ENCODE peak calls at places on chromosomes 13 and 19, in nine cellular contexts. S is HFFc6, L is fibroblast of mammary gland, H is uterus, V is progenitor cell of endocrine pancreas, I is suprapubic skin, O is fibroblast of pulmonary artery, C is astrocyte of the spinal cord, U is RWPE1. N is an unnamed sample.

GRCh38 chr13:110388141-110388943 is 81.3 kb downstream of the COL4A2 start:
- DNase-seq in S (peak), L (peak), H (peak), V (no peak), I (no peak), O (peak), C (peak), U (no peak), N (no peak)

GRCh38 chr19:53132231-53132991 is at the start of gene ZNF415:
- DNase-seq in S (peak), L (peak), H (peak), V (peak), I (peak), O (peak), C (peak), U (peak), N (peak)

GRCh38 chr19:43636121-43636683 is 3.4 kb downstream of the CADM4 start:
- DNase-seq in S (no peak), L (no peak), H (no peak), V (no peak), I (peak), O (no peak), C (no peak), U (no peak), N (no peak)

GRCh38 chr19:33248954-33249613 is 23.4 kb upstream of the SLC7A10 start:
- DNase-seq in S (no peak), L (no peak), H (no peak), V (no peak), I (no peak), O (no peak), C (no peak), U (peak), N (no peak)

GRCh38 chr13:41017153-41017552 is 2.0 kb downstream of the ELF1 start:
- DNase-seq in S (no peak), L (no peak), H (no peak), V (no peak), I (no peak), O (no peak), C (no peak), U (no peak), N (no peak)

GRCh38 chr19:49830766-49831165 is 12.7 kb downstream of the MED25 start:
- DNase-seq in S (no peak), L (no peak), H (no peak), V (no peak), I (no peak), O (no peak), C (no peak), U (no peak), N (no peak)

GRCh38 chr19:55345101-55345817 is 5.6 kb downstream of the KMT5C start:
- DNase-seq in S (no peak), L (no peak), H (no peak), V (no peak), I (no peak), O (no peak), C (no peak), U (no peak), N (no peak)

GRCh38 chr19:34733266-34733825 is 697 bp upstream of the ZNF181 start:
- DNase-seq in S (no peak), L (no peak), H (peak), V (peak), I (peak), O (no peak), C (no peak), U (no peak), N (no peak)

GRCh38 chr13:21148557-21149258 is 27.6 kb downstream of the SKA3 start:
- DNase-seq in S (no peak), L (no peak), H (no peak), V (no peak), I (no peak), O (no peak), C (no peak), U (no peak), N (no peak)

GRCh38 chr13:62910541-62910940 is 1494.9 kb upstream of the PCDH20 start:
- DNase-seq in S (no peak), L (no peak), H (no peak), V (no peak), I (no peak), O (no peak), C (no peak), U (no peak), N (no peak)

DNA sequence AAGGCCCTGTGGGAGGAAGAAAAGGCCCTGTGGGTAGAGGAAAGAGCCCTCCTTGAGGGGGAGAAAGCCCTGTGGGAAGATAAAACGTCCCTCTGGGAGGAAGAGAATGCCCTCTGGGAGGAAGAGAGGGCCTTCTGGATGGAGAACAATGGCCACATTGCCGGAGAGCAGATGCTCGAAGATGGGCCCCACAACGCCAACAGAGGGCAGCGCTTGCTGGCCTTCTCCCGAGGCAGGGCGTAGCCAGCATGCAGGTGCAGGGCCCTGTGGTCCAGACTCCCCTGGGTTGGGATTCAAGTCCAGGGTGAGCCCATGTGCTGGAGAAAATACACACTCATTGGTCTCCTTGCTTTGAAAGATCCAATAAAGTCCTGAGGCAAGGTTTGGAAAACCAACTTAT is 4.1 kb downstream of the CCDC70 start:
- DNase-seq in S (no peak), L (no peak), H (no peak), V (no peak), I (no peak), O (no peak), C (no peak), U (no peak), N (no peak)
- TF ChIP-seq CTCF in S (no peak), L (no peak), H (no peak), V (no peak), I (no peak), O (no peak), C (no peak), U (no peak), N (no peak)

GRCh38 chr19:17326595-17326966 is 8.1 kb downstream of the ANO8 start:
- DNase-seq in S (no peak), L (no peak), H (no peak), V (no peak), I (no peak), O (no peak), C (no peak), U (peak), N (no peak)

GRCh38 chr19:17329061-17329767 is 5.4 kb downstream of the ANO8 start:
- DNase-seq in S (no peak), L (no peak), H (no peak), V (no peak), I (no peak), O (no peak), C (no peak), U (no peak), N (no peak)

GRCh38 chr19:17327068-17327653 is 7.5 kb downstream of the ANO8 start:
- DNase-seq in S (no peak), L (no peak), H (no peak), V (no peak), I (no peak), O (no peak), C (no peak), U (no peak), N (no peak)

GRCh38 chr19:17328517-17329060 is 6.1 kb downstream of the ANO8 start:
- DNase-seq in S (no peak), L (no peak), H (no peak), V (no peak), I (no peak), O (no peak), C (no peak), U (no peak), N (no peak)

DNA sequence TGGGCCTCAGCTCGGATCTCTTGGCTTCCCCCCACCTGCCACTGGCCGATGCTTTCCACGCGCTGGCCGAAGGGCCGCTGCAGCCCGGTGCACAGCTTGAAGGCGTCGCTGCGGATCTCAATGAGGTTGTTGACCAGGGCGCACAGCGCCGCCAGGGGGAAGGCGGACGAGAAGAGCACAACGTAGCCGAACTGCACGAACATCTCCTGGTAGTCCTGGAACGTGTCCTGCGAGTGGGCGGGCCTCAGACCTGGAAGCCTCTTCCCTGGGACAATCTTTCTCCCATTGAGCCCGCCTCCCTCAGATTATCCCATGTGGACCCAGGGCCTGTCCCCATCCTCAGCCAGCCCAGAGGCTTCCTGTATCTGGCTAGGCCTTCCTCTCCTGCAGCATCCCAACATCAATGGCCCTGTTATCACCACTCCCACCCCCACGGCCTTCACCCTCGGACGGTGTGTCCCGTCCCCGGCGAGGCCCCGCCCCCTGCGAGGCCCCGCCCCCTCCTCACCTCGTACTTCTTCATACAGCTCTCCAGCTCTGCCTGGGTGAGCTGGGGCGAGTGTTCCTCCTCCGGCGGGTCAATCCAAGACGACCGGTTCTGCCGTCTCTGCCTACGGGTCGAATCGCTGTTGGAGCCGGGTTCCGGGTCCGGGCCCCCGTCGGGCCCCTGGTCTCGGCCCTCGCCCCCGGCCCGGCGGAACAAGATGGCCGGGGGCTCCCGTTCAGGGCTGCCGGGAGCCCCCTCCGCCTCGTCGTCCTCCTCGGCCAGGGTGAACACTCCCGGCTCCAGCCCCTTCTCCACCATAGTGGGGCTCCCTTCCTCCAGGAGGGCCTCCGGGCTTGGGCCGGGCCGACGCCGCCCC is 6.8 kb downstream of the ANO8 start:
- DNase-seq in S (no peak), L (no peak), H (peak), V (peak), I (peak), O (peak), C (no peak), U (peak), N (no peak)
- TF ChIP-seq CTCF in S (no peak), L (no peak), H (peak), V (peak), I (peak), O (peak), C (peak), U (no peak), N (no peak)

GRCh38 chr19:36028313-36029041 is 4.2 kb downstream of the CLIP3 start:
- DNase-seq in S (no peak), L (no peak), H (no peak), V (no peak), I (no peak), O (no peak), C (no peak), U (no peak), N (no peak)

GRCh38 chr19:36027696-36028095 is 5.0 kb downstream of the CLIP3 start:
- DNase-seq in S (no peak), L (no peak), H (no peak), V (no peak), I (no peak), O (no peak), C (no peak), U (no peak), N (no peak)

GRCh38 chr19:36031308-36031707 is 1.4 kb downstream of the CLIP3 start:
- DNase-seq in S (no peak), L (no peak), H (no peak), V (no peak), I (no peak), O (no peak), C (no peak), U (no peak), N (no peak)

GRCh38 chr19:36030264-36031148 is 2.2 kb downstream of the CLIP3 start:
- DNase-seq in S (peak), L (peak), H (no peak), V (no peak), I (no peak), O (peak), C (no peak), U (no peak), N (no peak)

GRCh38 chr19:36032251-36033104 is at the start of gene CLIP3:
- DNase-seq in S (peak), L (peak), H (peak), V (peak), I (peak), O (peak), C (peak), U (no peak), N (peak)
- TF ChIP-seq CTCF in S (peak), L (no peak), H (peak), V (no peak), I (no peak), O (no peak), C (no peak), U (no peak), N (no peak)

GRCh38 chr19:11227201-11227886 is 12.1 kb upstream of the ANGPTL8 start:
- DNase-seq in S (no peak), L (no peak), H (no peak), V (no peak), I (no peak), O (no peak), C (no peak), U (peak), N (no peak)
- TF ChIP-seq CTCF in S (peak), L (no peak), H (no peak), V (peak), I (no peak), O (no peak), C (no peak), U (no peak), N (no peak)

GRCh38 chr13:30552567-30552966 is 65.2 kb upstream of the USPL1 start:
- DNase-seq in S (no peak), L (no peak), H (no peak), V (no peak), I (no peak), O (no peak), C (no peak), U (no peak), N (no peak)

GRCh38 chr13:30545320-30545719 is 72.4 kb upstream of the USPL1 start:
- DNase-seq in S (no peak), L (no peak), H (no peak), V (no peak), I (no peak), O (peak), C (no peak), U (no peak), N (no peak)

DNA sequence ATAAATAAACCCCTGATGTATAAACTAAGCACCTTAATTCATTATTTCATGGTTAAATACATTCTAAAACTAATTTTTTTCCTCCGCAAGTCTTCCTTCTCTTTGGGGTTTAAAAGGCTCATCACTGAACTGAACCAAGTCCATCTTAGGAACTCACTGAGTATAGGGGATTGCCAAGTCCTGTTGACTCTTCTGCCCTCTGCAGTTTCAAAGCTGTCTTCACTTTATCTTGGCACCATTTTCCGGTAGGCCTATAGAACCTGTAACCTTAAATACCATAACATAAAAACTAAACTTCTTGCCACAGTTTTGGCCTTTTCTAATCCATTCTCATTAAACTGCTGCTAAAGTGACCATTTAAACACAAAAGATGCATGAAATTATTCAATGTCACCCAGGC is 66.5 kb upstream of the USPL1 start:
- DNase-seq in S (peak), L (peak), H (no peak), V (no peak), I (no peak), O (peak), C (peak), U (peak), N (no peak)
- TF ChIP-seq CTCF in S (peak), L (peak), H (peak), V (peak), I (peak), O (peak), C (peak), U (peak), N (peak)

N was measured in AG09319.